ENCODE peak calls at places on chromosome 22, in five cellular contexts. P, A, Y, W and C are unnamed samples.

GRCh38 chr22:26671317-26672059 is 14.1 kb downstream of the MIAT start:
- DNase-seq in P (peak), A (no peak), Y (no peak), W (peak), C (no peak)

GRCh38 chr22:41238570-41239442 is 1.9 kb downstream of the CHADL start:
- DNase-seq in P (no peak), A (no peak), Y (no peak), W (no peak), C (no peak)

GRCh38 chr22:44180706-44181032 is at the start of gene PARVG:
- DNase-seq in P (peak), A (no peak), Y (no peak), W (peak), C (no peak)

GRCh38 chr22:37187891-37188761 is at the start of gene C1QTNF6:
- DNase-seq in P (no peak), A (peak), Y (no peak), W (no peak), C (no peak)

GRCh38 chr22:47168441-47168840 is 406.0 kb downstream of the TBC1D22A start:
- DNase-seq in P (no peak), A (no peak), Y (no peak), W (peak), C (no peak)

GRCh38 chr22:47392729-47393128 is 630.3 kb downstream of the TBC1D22A start:
- DNase-seq in P (no peak), A (no peak), Y (no peak), W (no peak), C (no peak)

GRCh38 chr22:49203863-49204598 is 623.6 kb downstream of the BRD1 start:
- DNase-seq in P (peak), A (no peak), Y (no peak), W (no peak), C (no peak)

GRCh38 chr22:47001288-47001687 is 238.8 kb downstream of the TBC1D22A start:
- DNase-seq in P (no peak), A (no peak), Y (no peak), W (no peak), C (no peak)

GRCh38 chr22:39748877-39749276 is 144.7 kb downstream of the ENTHD1 start:
- DNase-seq in P (no peak), A (peak), Y (peak), W (no peak), C (peak)

GRCh38 chr22:20807315-20807752 is 33.4 kb downstream of the SERPIND1 start:
- DNase-seq in P (no peak), A (peak), Y (peak), W (no peak), C (peak)

DNA sequence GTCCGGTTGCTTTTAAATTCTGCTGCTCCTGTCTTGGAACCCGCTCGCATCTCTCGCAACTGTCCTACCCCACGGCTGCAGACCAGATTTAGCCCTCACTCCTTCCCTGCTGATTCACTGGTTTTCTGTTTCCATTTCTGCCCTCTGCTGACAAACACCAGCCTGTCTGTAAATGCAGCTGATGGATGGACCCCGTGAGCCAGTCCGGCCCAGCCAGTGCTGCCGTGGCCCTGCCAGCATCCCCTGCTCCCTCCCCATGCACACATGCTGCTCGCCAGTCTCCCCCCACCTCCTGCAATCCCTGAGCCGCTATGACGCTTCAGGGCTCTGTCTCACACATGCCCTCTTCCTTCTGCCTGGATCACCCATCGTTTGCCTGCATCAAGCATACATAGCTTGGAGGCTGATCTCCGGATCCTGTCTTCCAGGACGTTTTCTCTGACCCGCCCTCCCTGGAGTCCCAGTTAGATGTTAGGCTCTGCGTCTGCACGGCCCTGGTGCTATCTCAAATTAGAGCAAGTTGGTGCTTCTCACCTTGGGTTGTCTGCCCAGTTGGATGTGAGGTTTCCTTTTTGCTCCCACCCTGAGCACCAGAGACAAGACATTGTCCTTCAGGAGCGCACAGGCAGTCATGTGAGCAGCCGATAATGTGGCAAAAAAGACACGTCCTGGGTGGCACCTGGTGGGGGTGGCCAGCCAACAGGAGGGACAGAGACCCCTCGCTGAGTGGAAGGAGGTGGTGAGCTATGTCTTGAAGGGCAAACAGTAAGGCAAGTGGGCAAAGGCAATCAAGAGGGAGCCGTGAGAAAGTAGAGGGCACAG is 4.3 kb upstream of the ACR start:
- DNase-seq in P (peak), A (peak), Y (peak), W (peak), C (no peak)
- TF ChIP-seq CTCF in P (no peak), A (no peak), Y (no peak), W (no peak), C (no peak)

GRCh38 chr22:18024276-18024939 is at the start of gene MICAL3:
- DNase-seq in P (peak), A (peak), Y (no peak), W (peak), C (no peak)

GRCh38 chr22:18024956-18025720 is 777 bp upstream of the MICAL3 start:
- DNase-seq in P (no peak), A (no peak), Y (no peak), W (no peak), C (no peak)

GRCh38 chr22:18023509-18024275 is 669 bp downstream of the MICAL3 start:
- DNase-seq in P (no peak), A (peak), Y (peak), W (peak), C (no peak)

GRCh38 chr22:18021431-18021830 is 2.9 kb downstream of the MICAL3 start:
- DNase-seq in P (no peak), A (no peak), Y (no peak), W (no peak), C (no peak)

DNA sequence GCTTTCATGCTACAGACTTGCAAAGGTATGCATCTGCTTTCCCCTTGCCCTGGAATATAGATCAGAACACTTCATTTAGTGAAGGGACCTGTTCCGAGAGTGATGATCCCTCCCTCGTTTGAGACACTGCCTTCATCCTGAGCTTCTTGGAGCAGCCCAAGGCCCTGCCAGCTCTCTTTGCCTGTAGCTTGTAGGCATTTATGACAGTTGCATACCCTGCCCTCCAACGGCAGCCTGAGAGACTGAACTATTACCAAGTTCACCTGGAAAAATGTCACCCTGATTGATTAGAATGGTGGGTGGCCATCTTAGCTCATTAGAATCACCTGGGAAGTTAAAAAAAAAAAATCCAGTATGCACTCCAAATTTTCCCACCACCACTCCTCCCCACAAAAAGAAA is 1.5 kb downstream of the MICAL3 start:
- DNase-seq in P (no peak), A (no peak), Y (no peak), W (peak), C (no peak)
- H3K4me3 ChIP-seq in P (no peak), A (no peak), Y (no peak), W (no peak), C (peak)

GRCh38 chr22:30176431-30176830 is 70.1 kb downstream of the LIF start:
- DNase-seq in P (no peak), A (no peak), Y (no peak), W (no peak), C (no peak)

GRCh38 chr22:30180616-30181015 is 65.9 kb downstream of the LIF start:
- DNase-seq in P (no peak), A (no peak), Y (no peak), W (no peak), C (no peak)

GRCh38 chr22:30175743-30176288 is 70.7 kb downstream of the LIF start:
- DNase-seq in P (no peak), A (no peak), Y (no peak), W (no peak), C (no peak)

GRCh38 chr22:30181459-30182353 is 64.9 kb downstream of the LIF start:
- DNase-seq in P (no peak), A (no peak), Y (no peak), W (no peak), C (no peak)

DNA sequence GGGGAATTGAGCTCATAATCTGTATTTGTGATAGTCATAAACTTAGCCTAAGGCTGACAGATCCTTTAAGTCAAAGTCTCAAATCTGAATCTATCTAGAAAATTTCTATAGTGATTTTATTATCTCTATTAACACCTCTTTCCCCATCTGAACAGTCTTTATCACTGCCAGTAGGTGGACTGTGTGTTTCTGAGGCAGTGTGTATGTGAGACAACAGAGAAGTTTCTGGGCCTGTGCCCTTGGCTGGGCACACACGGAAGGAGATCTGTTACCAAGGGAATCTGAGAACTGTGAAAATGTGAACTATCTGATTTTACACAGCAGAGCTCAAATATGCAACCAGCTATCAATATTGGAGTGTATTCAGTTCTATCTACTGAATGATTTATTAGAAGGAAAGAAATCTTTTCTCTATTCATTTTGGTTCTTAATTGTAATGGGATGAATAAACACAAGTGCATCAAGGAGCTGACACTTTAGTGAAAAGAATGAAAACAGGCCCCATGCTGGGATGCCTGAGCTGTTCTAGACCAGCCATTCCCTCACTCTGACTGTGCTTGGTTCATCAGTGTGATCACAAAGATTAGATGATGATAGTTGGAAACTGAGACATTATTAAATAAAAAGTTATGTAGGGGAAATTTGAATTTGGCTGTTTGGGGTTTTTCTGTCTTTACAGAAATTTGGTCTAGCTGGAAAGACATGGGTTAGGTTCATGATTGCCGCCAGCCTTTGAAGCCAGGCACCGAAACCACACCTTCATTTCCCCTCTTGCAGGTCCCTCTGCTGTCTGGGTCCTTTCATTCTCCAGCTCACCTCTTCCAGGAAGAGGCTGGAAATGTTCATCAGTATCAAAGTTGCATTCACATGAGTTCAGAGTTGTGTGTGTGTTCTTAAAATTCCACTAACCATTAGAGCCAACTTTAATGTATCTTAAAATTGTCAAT is 68.1 kb downstream of the LIF start:
- DNase-seq in P (no peak), A (no peak), Y (no peak), W (no peak), C (no peak)
- TF ChIP-seq CTCF in P (no peak), A (no peak), Y (no peak), W (no peak), C (no peak)

GRCh38 chr22:35690001-35690400 is 27.7 kb upstream of the APOL5 start:
- DNase-seq in P (no peak), A (no peak), Y (no peak), W (no peak), C (no peak)
- H3K4me3 ChIP-seq in P (no peak), A (no peak), Y (no peak), W (no peak), C (no peak)

GRCh38 chr22:45496451-45496941 is 6.2 kb upstream of the FBLN1 start:
- DNase-seq in P (no peak), A (no peak), Y (no peak), W (no peak), C (no peak)
- TF ChIP-seq CTCF in P (no peak), A (no peak), Y (no peak), W (no peak), C (no peak)